ENCODE peak calls at places on chromosomes 7 and 10, in seven cellular contexts. One of them, this sample, is unnamed.
A peak's percentile ranks its signal among the peaks of the same experiment; 100 is the strongest.

GRCh38 chr7:73811760-73812168 is 19.0 kb upstream of the CLDN4 start:
- DNase-seq in T-helper 9 cell: peak; percentile 34
- DNase-seq in CD8-positive, alpha-beta memory T cell: peak; percentile 24
- DNase-seq in fibroblast of mammary gland: peak; percentile 58
- DNase-seq in Daoy: peak; percentile 86
- DNase-seq in nephron progenitor cell: peak; percentile 72
- DNase-seq in RWPE2: peak; percentile 74
- DNase-seq in this sample: peak; percentile 72

GRCh38 chr10:121608669-121609190 is 10.5 kb upstream of the FGFR2 start:
- DNase-seq in T-helper 9 cell: no peak
- DNase-seq in CD8-positive, alpha-beta memory T cell: no peak
- DNase-seq in fibroblast of mammary gland: no peak
- DNase-seq in Daoy: peak; percentile 49
- DNase-seq in nephron progenitor cell: peak; percentile 72
- DNase-seq in RWPE2: no peak
- DNase-seq in this sample: no peak

GRCh38 chr10:123153486-123154091 is 613 bp upstream of the BUB3 start:
- DNase-seq in T-helper 9 cell: no peak
- DNase-seq in CD8-positive, alpha-beta memory T cell: no peak
- DNase-seq in fibroblast of mammary gland: no peak
- DNase-seq in Daoy: no peak
- DNase-seq in nephron progenitor cell: no peak
- DNase-seq in RWPE2: no peak
- DNase-seq in this sample: no peak

GRCh38 chr7:18119985-18120384 is 92.3 kb upstream of the PRPS1L1 start:
- DNase-seq in T-helper 9 cell: no peak
- DNase-seq in CD8-positive, alpha-beta memory T cell: no peak
- DNase-seq in fibroblast of mammary gland: peak; percentile 20
- DNase-seq in Daoy: peak; percentile 39
- DNase-seq in nephron progenitor cell: no peak
- DNase-seq in RWPE2: no peak
- DNase-seq in this sample: peak; percentile 56

GRCh38 chr7:877312-878232 is 1.2 kb downstream of the GET4 start:
- DNase-seq in T-helper 9 cell: no peak
- DNase-seq in CD8-positive, alpha-beta memory T cell: no peak
- DNase-seq in fibroblast of mammary gland: no peak
- DNase-seq in Daoy: no peak
- DNase-seq in nephron progenitor cell: peak; percentile 33
- DNase-seq in RWPE2: peak; percentile 70
- DNase-seq in this sample: no peak

GRCh38 chr10:90858489-90858968 is 690 bp upstream of the HTR7 start:
- DNase-seq in T-helper 9 cell: no peak
- DNase-seq in CD8-positive, alpha-beta memory T cell: no peak
- DNase-seq in fibroblast of mammary gland: no peak
- DNase-seq in Daoy: no peak
- DNase-seq in nephron progenitor cell: no peak
- DNase-seq in RWPE2: no peak
- DNase-seq in this sample: no peak

GRCh38 chr10:23656735-23657134 is 217.9 kb downstream of the OTUD1 start:
- DNase-seq in T-helper 9 cell: no peak
- DNase-seq in CD8-positive, alpha-beta memory T cell: no peak
- DNase-seq in fibroblast of mammary gland: peak; percentile 30
- DNase-seq in Daoy: no peak
- DNase-seq in nephron progenitor cell: no peak
- DNase-seq in RWPE2: no peak
- DNase-seq in this sample: no peak

GRCh38 chr10:30384791-30385201 is 35.7 kb upstream of the MTPAP start:
- DNase-seq in T-helper 9 cell: no peak
- DNase-seq in CD8-positive, alpha-beta memory T cell: no peak
- DNase-seq in fibroblast of mammary gland: peak; percentile 38
- DNase-seq in Daoy: peak; percentile 11
- DNase-seq in nephron progenitor cell: no peak
- DNase-seq in RWPE2: no peak
- DNase-seq in this sample: peak; percentile 30

GRCh38 chr10:63522129-63522687 is 1.0 kb downstream of the REEP3 start:
- DNase-seq in T-helper 9 cell: no peak
- DNase-seq in CD8-positive, alpha-beta memory T cell: no peak
- DNase-seq in fibroblast of mammary gland: peak; percentile 37
- DNase-seq in Daoy: no peak
- DNase-seq in nephron progenitor cell: no peak
- DNase-seq in RWPE2: no peak
- DNase-seq in this sample: no peak

GRCh38 chr7:152336754-152337368 is 98.9 kb downstream of the KMT2C start:
- DNase-seq in T-helper 9 cell: no peak
- DNase-seq in CD8-positive, alpha-beta memory T cell: no peak
- DNase-seq in fibroblast of mammary gland: peak; percentile 70
- DNase-seq in Daoy: peak; percentile 47
- DNase-seq in nephron progenitor cell: peak; percentile 10
- DNase-seq in RWPE2: no peak
- DNase-seq in this sample: peak; percentile 59

GRCh38 chr10:92290076-92290836 is 622 bp downstream of the CPEB3 start:
- DNase-seq in T-helper 9 cell: peak; percentile 25
- DNase-seq in CD8-positive, alpha-beta memory T cell: peak; percentile 29
- DNase-seq in fibroblast of mammary gland: peak; percentile 50
- DNase-seq in Daoy: peak; percentile 34
- DNase-seq in nephron progenitor cell: no peak
- DNase-seq in RWPE2: no peak
- DNase-seq in this sample: peak; percentile 16

GRCh38 chr10:3906511-3907111 is 121.6 kb upstream of the KLF6 start:
- DNase-seq in T-helper 9 cell: no peak
- DNase-seq in CD8-positive, alpha-beta memory T cell: no peak
- DNase-seq in fibroblast of mammary gland: peak; percentile 59
- DNase-seq in Daoy: no peak
- DNase-seq in nephron progenitor cell: no peak
- DNase-seq in RWPE2: no peak
- DNase-seq in this sample: peak; percentile 59

GRCh38 chr7:20439384-20439783 is 108.7 kb downstream of the ITGB8 start:
- DNase-seq in T-helper 9 cell: no peak
- DNase-seq in CD8-positive, alpha-beta memory T cell: no peak
- DNase-seq in fibroblast of mammary gland: no peak
- DNase-seq in Daoy: peak; percentile 17
- DNase-seq in nephron progenitor cell: no peak
- DNase-seq in RWPE2: no peak
- DNase-seq in this sample: no peak

GRCh38 chr7:54782829-54783228 is 23.8 kb upstream of the SEC61G start:
- DNase-seq in T-helper 9 cell: no peak
- DNase-seq in CD8-positive, alpha-beta memory T cell: no peak
- DNase-seq in fibroblast of mammary gland: no peak
- DNase-seq in Daoy: no peak
- DNase-seq in nephron progenitor cell: no peak
- DNase-seq in RWPE2: no peak
- DNase-seq in this sample: no peak

GRCh38 chr10:110850990-110851389 is 20.7 kb upstream of the PDCD4 start:
- DNase-seq in T-helper 9 cell: no peak
- DNase-seq in CD8-positive, alpha-beta memory T cell: no peak
- DNase-seq in fibroblast of mammary gland: peak; percentile 73
- DNase-seq in Daoy: no peak
- DNase-seq in nephron progenitor cell: no peak
- DNase-seq in RWPE2: no peak
- DNase-seq in this sample: no peak

GRCh38 chr7:138396251-138397070 is 63.6 kb upstream of the TRIM24 start:
- DNase-seq in T-helper 9 cell: no peak
- DNase-seq in CD8-positive, alpha-beta memory T cell: no peak
- DNase-seq in fibroblast of mammary gland: no peak
- DNase-seq in Daoy: no peak
- DNase-seq in nephron progenitor cell: no peak
- DNase-seq in RWPE2: no peak
- DNase-seq in this sample: no peak

GRCh38 chr7:66075590-66076458 is at the start of gene ASL:
- DNase-seq in T-helper 9 cell: peak; percentile 79
- DNase-seq in CD8-positive, alpha-beta memory T cell: peak; percentile 80
- DNase-seq in fibroblast of mammary gland: peak; percentile 81
- DNase-seq in Daoy: peak; percentile 98
- DNase-seq in nephron progenitor cell: peak; percentile 96
- DNase-seq in RWPE2: peak; percentile 90
- DNase-seq in this sample: peak; percentile 90

GRCh38 chr10:480928-481551 is 208.4 kb downstream of the DIP2C start:
- DNase-seq in T-helper 9 cell: no peak
- DNase-seq in CD8-positive, alpha-beta memory T cell: no peak
- DNase-seq in fibroblast of mammary gland: peak; percentile 35
- DNase-seq in Daoy: no peak
- DNase-seq in nephron progenitor cell: no peak
- DNase-seq in RWPE2: no peak
- DNase-seq in this sample: no peak

GRCh38 chr10:4033341-4033896 is 248.4 kb upstream of the KLF6 start:
- DNase-seq in T-helper 9 cell: no peak
- DNase-seq in CD8-positive, alpha-beta memory T cell: no peak
- DNase-seq in fibroblast of mammary gland: no peak
- DNase-seq in Daoy: no peak
- DNase-seq in nephron progenitor cell: no peak
- DNase-seq in RWPE2: no peak
- DNase-seq in this sample: no peak